ENCODE peak calls at places on chromosomes 3 and 15, in eight cellular contexts. R, G, X, C, D, Q, N and T are unnamed samples.

GRCh38 chr15:100060276-100060926 is 281.4 kb downstream of the ADAMTS17 start:
- DNase-seq in R (no peak), G (peak; percentile 91), X (no peak), C (peak; percentile 37), D (no peak), Q (peak; percentile 80), N (peak; percentile 31), T (peak; percentile 89)

GRCh38 chr3:131898346-131898745 is 136.5 kb downstream of the CPNE4 start:
- DNase-seq in R (no peak), G (no peak), X (no peak), C (no peak), D (no peak), Q (no peak), N (no peak), T (no peak)

GRCh38 chr15:73754461-73754860 is 1.3 kb upstream of the INSYN1 start:
- DNase-seq in R (no peak), G (no peak), X (no peak), C (no peak), D (no peak), Q (no peak), N (no peak), T (no peak)

GRCh38 chr3:183884097-183884436 is 613 bp downstream of the PARL start:
- DNase-seq in R (no peak), G (no peak), X (no peak), C (no peak), D (no peak), Q (no peak), N (no peak), T (peak; percentile 14)

GRCh38 chr3:55624238-55624637 is 137.1 kb upstream of the WNT5A start:
- DNase-seq in R (no peak), G (peak; percentile 55), X (no peak), C (peak; percentile 61), D (no peak), Q (no peak), N (no peak), T (peak; percentile 69)

GRCh38 chr3:153414972-153415371 is 252.9 kb downstream of the RAP2B start:
- DNase-seq in R (no peak), G (no peak), X (no peak), C (peak; percentile 8), D (no peak), Q (no peak), N (no peak), T (no peak)

GRCh38 chr3:84683493-84683892 is 275.3 kb upstream of the CADM2 start:
- DNase-seq in R (no peak), G (no peak), X (no peak), C (no peak), D (no peak), Q (no peak), N (no peak), T (no peak)

GRCh38 chr3:153980252-153980590 is 141.0 kb upstream of the ARHGEF26 start:
- DNase-seq in R (no peak), G (no peak), X (peak; percentile 11), C (no peak), D (no peak), Q (no peak), N (peak; percentile 57), T (peak; percentile 61)

GRCh38 chr3:187679638-187680396 is 9.6 kb upstream of the SST start:
- DNase-seq in R (peak; percentile 88), G (peak; percentile 70), X (peak; percentile 92), C (peak; percentile 68), D (peak; percentile 70), Q (peak; percentile 79), N (peak; percentile 86), T (peak; percentile 78)

GRCh38 chr15:94295275-94295674 is 63.9 kb downstream of the MCTP2 start:
- DNase-seq in R (no peak), G (no peak), X (no peak), C (no peak), D (no peak), Q (no peak), N (no peak), T (no peak)

GRCh38 chr3:19103510-19103909 is 44.8 kb upstream of the KCNH8 start:
- DNase-seq in R (no peak), G (no peak), X (no peak), C (no peak), D (no peak), Q (no peak), N (no peak), T (no peak)

GRCh38 chr15:39403674-39404117 is 177.2 kb upstream of the THBS1 start:
- DNase-seq in R (peak; percentile 75), G (peak; percentile 41), X (no peak), C (peak; percentile 88), D (no peak), Q (peak; percentile 80), N (no peak), T (peak; percentile 61)

GRCh38 chr15:54582863-54583643 is 604.8 kb downstream of the UNC13C start:
- DNase-seq in R (no peak), G (no peak), X (no peak), C (no peak), D (no peak), Q (no peak), N (no peak), T (no peak)

GRCh38 chr3:134360046-134360445 is 14.2 kb downstream of the AMOTL2 start:
- DNase-seq in R (no peak), G (no peak), X (peak; percentile 7), C (no peak), D (peak; percentile 51), Q (no peak), N (no peak), T (no peak)

GRCh38 chr15:78991476-78991875 is 46.6 kb upstream of the CTSH start:
- DNase-seq in R (no peak), G (no peak), X (no peak), C (peak; percentile 56), D (no peak), Q (no peak), N (no peak), T (no peak)

GRCh38 chr3:57757642-57758297 is 1.7 kb downstream of the SLMAP start:
- DNase-seq in R (peak; percentile 46), G (no peak), X (no peak), C (peak; percentile 28), D (no peak), Q (peak; percentile 22), N (no peak), T (peak; percentile 66)

GRCh38 chr15:70461017-70461416 is 302.3 kb downstream of the UACA start:
- DNase-seq in R (no peak), G (no peak), X (no peak), C (no peak), D (no peak), Q (no peak), N (no peak), T (no peak)

DNA sequence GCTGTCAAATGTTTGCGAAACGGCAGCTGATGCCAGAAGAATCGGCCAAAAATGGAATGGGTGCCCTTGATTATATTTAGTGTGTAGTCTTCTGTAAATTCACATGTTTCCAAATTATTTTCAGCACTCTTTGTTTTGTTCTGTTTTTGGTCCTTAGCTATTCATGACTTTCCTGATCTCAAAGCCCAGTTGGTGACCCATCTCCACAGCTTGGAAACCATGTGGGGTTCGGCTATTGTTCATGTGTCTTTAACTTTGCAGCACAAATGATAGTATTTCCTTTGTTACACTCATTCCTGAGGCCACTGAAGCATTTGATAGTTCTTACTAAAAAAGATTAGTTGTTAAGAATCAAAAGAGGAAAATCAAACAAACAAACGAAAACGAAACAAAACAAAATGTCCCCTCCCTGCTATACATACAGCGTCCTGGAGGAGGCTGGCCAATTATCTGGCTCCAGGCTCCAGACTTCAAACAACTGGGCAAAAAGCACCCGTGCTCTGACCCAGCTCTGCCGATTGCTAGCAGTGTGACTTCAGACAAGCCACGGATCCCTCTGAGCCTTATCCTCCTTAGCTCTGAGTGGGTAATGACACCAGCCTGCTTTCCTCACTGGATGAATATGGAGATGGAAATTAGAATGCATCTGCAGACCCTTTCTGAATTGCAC is 121.0 kb downstream of the CACNA2D3 start:
- DNase-seq in R (no peak), G (peak; percentile 1), X (no peak), C (no peak), D (no peak), Q (peak; percentile 52), N (peak; percentile 42), T (peak; percentile 18)
- TF ChIP-seq CTCF in R (no peak), G (no peak), X (no peak), C (no peak), D (no peak), Q (peak; percentile 23), N (no peak), T (no peak)

GRCh38 chr3:36596411-36596810 is 167.9 kb downstream of the DCLK3 start:
- DNase-seq in R (no peak), G (no peak), X (no peak), C (no peak), D (no peak), Q (no peak), N (no peak), T (no peak)

GRCh38 chr3:36597422-36597821 is 166.9 kb downstream of the DCLK3 start:
- DNase-seq in R (no peak), G (peak; percentile 10), X (no peak), C (peak; percentile 17), D (no peak), Q (peak; percentile 9), N (no peak), T (peak; percentile 66)

GRCh38 chr3:36595531-36595930 is 168.8 kb downstream of the DCLK3 start:
- DNase-seq in R (no peak), G (no peak), X (no peak), C (no peak), D (no peak), Q (no peak), N (no peak), T (no peak)

DNA sequence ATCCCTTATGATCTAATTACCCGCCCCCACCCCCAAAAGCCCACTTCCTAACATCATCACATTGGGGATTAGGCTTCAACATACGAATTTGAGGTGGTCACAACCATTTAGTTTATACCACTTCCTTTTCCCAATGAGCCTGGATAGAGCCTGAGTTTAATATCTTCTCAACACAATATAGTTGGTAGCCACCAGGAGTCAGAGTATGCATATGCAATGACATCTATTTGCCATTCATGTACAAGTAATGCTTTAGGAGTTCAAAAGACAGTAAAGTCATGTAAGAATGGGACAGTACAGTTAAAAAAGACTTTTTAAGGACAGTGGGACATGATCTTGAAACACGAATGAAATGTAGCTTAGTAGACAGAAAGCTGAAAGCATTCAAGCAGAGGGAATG is 172.4 kb downstream of the DCLK3 start:
- DNase-seq in R (no peak), G (no peak), X (no peak), C (peak; percentile 48), D (no peak), Q (peak; percentile 29), N (no peak), T (peak; percentile 27)
- TF ChIP-seq CTCF in R (peak; percentile 19), G (no peak), X (no peak), C (peak; percentile 50), D (no peak), Q (no peak), N (no peak), T (peak; percentile 14)

DNA sequence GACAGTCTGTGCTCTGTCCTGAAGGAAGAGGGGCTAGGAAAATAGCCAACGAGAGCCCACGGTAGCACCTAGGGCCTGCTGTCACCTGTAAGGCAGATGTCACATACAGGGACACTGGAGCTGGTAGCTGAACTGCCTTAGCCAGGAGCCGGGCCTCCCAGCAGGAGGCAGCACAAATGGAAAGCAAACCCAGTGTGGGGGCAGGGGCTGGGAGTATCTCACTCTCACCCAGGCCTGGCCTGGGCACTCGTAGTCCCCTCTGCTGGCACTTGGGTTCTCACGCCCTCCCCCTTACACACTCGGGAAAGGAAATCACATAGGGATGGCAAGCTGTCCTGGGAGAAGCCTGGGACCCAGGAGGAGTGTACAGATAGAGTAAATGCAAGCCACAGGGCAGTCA is 173.1 kb upstream of the CHRNA7 start:
- DNase-seq in R (no peak), G (no peak), X (peak; percentile 44), C (no peak), D (no peak), Q (no peak), N (no peak), T (no peak)
- TF ChIP-seq CTCF in R (no peak), G (no peak), X (no peak), C (no peak), D (no peak), Q (no peak), N (no peak), T (no peak)

GRCh38 chr15:58515807-58516206 is 84.0 kb downstream of the LIPC start:
- DNase-seq in R (no peak), G (no peak), X (no peak), C (no peak), D (no peak), Q (no peak), N (no peak), T (no peak)
- TF ChIP-seq CTCF in R (no peak), G (no peak), X (no peak), C (no peak), D (no peak), Q (no peak), N (no peak), T (no peak)